ENCODE peak calls at places on chromosomes 11 and 22, in eight cellular contexts. X is heart right ventricle; B is AG04450; Z is CD8-positive, alpha-beta T cell; G is lower leg skin; E is keratinocyte; H is adrenal gland; M is colonic mucosa. L is an unnamed sample.

GRCh38 chr22:29342577-29343312 is 27.2 kb upstream of the RASL10A start:
- DNase-seq in X (no peak), B (no peak), Z (no peak), G (no peak), E (no peak), H (no peak), M (no peak), L (no peak)

GRCh38 chr11:26958005-26958404 is 35.9 kb upstream of the FIBIN start:
- DNase-seq in X (no peak), B (no peak), Z (no peak), G (no peak), E (no peak), H (no peak), M (no peak), L (no peak)

GRCh38 chr11:123111465-123111864 is 49.5 kb upstream of the HSPA8 start:
- DNase-seq in X (no peak), B (no peak), Z (no peak), G (no peak), E (peak; percentile 21), H (no peak), M (no peak), L (no peak)

GRCh38 chr11:125300791-125301218 is 136.3 kb downstream of the PKNOX2 start:
- DNase-seq in X (peak; percentile 31), B (peak; percentile 38), Z (no peak), G (no peak), E (peak; percentile 78), H (peak; percentile 41), M (no peak), L (peak; percentile 43)

GRCh38 chr11:76628408-76628947 is 42.1 kb downstream of the LRRC32 start:
- DNase-seq in X (no peak), B (no peak), Z (peak; percentile 28), G (peak; percentile 58), E (no peak), H (no peak), M (no peak), L (no peak)

GRCh38 chr22:27605390-27605789 is 196.2 kb downstream of the MN1 start:
- DNase-seq in X (no peak), B (no peak), Z (no peak), G (no peak), E (no peak), H (no peak), M (no peak), L (no peak)

GRCh38 chr11:34650528-34650927 is 29.6 kb downstream of the EHF start:
- DNase-seq in X (no peak), B (no peak), Z (peak; percentile 88), G (no peak), E (no peak), H (no peak), M (no peak), L (no peak)

GRCh38 chr22:20000246-20001081 is 16.2 kb downstream of the ARVCF start:
- DNase-seq in X (peak; percentile 64), B (no peak), Z (peak; percentile 9), G (no peak), E (no peak), H (no peak), M (no peak), L (no peak)

GRCh38 chr11:73439002-73439843 is 63.0 kb downstream of the RELT start:
- DNase-seq in X (no peak), B (no peak), Z (no peak), G (no peak), E (no peak), H (no peak), M (no peak), L (no peak)

GRCh38 chr11:67449116-67449844 is 3.2 kb downstream of the GPR152 start:
- DNase-seq in X (no peak), B (no peak), Z (no peak), G (no peak), E (no peak), H (no peak), M (no peak), L (no peak)

GRCh38 chr11:133892584-133893380 is 47.5 kb upstream of the SPATA19 start:
- DNase-seq in X (no peak), B (no peak), Z (no peak), G (peak; percentile 81), E (no peak), H (no peak), M (no peak), L (peak; percentile 11)

GRCh38 chr11:128093689-128094088 is 493.7 kb downstream of the ETS1 start:
- DNase-seq in X (no peak), B (no peak), Z (no peak), G (no peak), E (no peak), H (no peak), M (no peak), L (no peak)

GRCh38 chr11:66809592-66809991 is 33.6 kb upstream of the RCE1 start:
- DNase-seq in X (no peak), B (no peak), Z (no peak), G (no peak), E (no peak), H (no peak), M (no peak), L (no peak)

GRCh38 chr22:45475063-45475747 is 27.5 kb upstream of the FBLN1 start:
- DNase-seq in X (no peak), B (no peak), Z (no peak), G (no peak), E (no peak), H (no peak), M (no peak), L (no peak)

GRCh38 chr22:37485714-37486223 is 415 bp downstream of the MFNG start:
- DNase-seq in X (no peak), B (no peak), Z (peak; percentile 32), G (no peak), E (no peak), H (no peak), M (no peak), L (no peak)

GRCh38 chr11:130008326-130008725 is 5.7 kb upstream of the PRDM10 start:
- DNase-seq in X (no peak), B (no peak), Z (no peak), G (no peak), E (no peak), H (no peak), M (no peak), L (no peak)

GRCh38 chr22:44369916-44370804 is 57.4 kb upstream of the SHISAL1 start:
- DNase-seq in X (peak; percentile 4), B (no peak), Z (no peak), G (no peak), E (no peak), H (no peak), M (no peak), L (no peak)

GRCh38 chr11:62324738-62325556 is 12.3 kb upstream of the ASRGL1 start:
- DNase-seq in X (peak; percentile 52), B (no peak), Z (peak; percentile 62), G (no peak), E (no peak), H (peak; percentile 40), M (peak; percentile 40), L (peak; percentile 71)
- TF ChIP-seq CTCF in X (no peak), B (peak; percentile 44), Z (peak; percentile 65), G (no peak), E (peak; percentile 77), H (peak; percentile 45), M (peak; percentile 22), L (peak; percentile 45)

GRCh38 chr22:50326959-50327710 is at the start of gene DENND6B:
- DNase-seq in X (peak; percentile 85), B (peak; percentile 33), Z (peak; percentile 54), G (peak; percentile 94), E (no peak), H (peak; percentile 87), M (peak; percentile 80), L (peak; percentile 88)
- TF ChIP-seq CTCF in X (peak; percentile 59), B (no peak), Z (peak; percentile 65), G (no peak), E (peak; percentile 55), H (peak; percentile 65), M (peak; percentile 41), L (no peak)

GRCh38 chr11:12995211-12995610 is 13.9 kb upstream of the RASSF10 start:
- DNase-seq in X (no peak), B (no peak), Z (no peak), G (no peak), E (no peak), H (no peak), M (no peak), L (no peak)
- TF ChIP-seq CTCF in X (no peak), B (no peak), Z (no peak), G (no peak), E (no peak), H (no peak), M (no peak), L (no peak)

DNA sequence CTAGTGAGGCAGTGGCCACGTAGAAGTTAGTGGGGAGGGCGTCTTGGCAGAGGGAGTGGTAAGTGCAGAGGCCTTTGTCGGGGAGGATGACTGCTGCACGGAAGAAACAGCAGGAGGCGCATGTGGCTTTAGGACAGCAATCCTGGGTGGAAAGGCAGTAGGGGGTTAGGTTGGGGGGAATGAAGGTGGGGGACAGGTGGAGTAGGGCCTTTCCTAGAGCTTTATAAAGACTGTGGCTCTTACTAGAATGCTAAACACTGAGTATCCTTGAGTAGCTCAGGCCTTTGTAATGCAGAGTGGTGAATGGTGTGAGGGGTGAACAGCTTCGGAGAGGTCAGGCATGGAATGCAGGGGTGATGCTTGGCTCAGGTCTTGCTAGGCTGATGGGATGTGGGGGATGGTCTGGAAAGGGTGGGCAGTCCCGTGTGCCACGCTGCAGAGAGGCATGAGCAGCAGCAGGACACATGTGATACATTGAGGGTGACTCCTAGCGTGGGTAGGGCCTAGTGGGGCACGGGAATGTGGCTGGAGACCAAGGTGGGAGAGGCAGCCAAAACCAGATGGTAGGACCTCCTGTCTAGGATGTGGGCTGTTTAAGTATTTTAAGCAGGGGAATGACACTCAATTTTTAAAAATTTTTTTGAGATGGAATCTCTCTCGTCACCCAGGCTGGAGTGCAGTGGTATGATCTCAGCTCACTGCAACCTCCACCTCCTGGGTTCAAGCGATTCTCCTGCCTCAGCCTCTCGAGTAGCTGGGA is 19.2 kb downstream of the AP2A2 start:
- DNase-seq in X (no peak), B (no peak), Z (no peak), G (no peak), E (no peak), H (no peak), M (no peak), L (no peak)
- TF ChIP-seq CTCF in X (no peak), B (no peak), Z (no peak), G (no peak), E (no peak), H (no peak), M (no peak), L (no peak)

DNA sequence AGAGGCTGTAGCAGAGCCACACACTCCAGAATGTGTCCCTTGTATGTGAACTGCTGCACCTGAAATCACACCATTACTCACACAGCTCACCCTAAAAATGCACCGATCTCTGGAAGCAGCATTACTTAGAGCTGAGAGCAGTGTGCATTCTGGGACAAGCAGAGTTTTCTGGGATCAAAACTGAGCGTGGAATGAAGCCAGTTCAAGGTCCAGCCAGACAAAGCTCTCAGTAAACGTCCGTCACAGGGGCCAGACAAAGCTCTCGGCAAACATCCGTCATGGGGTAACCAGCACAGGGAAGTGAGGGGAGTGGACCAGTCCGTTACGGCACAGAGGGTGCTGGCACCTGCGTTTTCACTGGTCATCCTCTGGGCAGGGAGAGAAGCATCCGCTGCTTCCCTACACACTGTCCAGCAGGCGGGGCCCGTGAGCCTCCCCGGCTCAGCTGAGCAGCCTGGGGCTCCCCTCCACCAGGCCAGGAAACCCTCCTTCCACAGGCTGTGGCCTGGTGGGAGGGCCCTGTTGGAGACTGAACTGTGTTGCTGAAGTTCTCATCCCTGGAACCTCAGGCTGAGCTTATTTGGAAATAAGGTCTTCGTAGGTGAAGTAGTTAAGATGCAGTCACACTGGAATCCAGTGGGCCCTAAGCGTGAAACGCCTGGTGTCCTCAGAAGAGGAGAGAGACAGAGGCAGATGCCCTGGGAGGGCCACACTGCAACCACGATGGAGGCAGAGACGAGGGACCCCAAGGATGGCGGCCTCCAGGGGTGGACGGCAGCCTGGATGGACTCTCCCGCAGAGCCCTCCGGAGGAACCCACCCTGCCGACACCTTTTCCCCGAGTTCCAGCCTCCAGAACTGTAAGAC is 883.9 kb downstream of the BRD1 start:
- DNase-seq in X (no peak), B (no peak), Z (no peak), G (peak; percentile 74), E (no peak), H (peak; percentile 7), M (peak; percentile 20), L (peak; percentile 24)
- TF ChIP-seq CTCF in X (peak; percentile 54), B (no peak), Z (no peak), G (no peak), E (peak; percentile 2), H (peak; percentile 35), M (peak; percentile 38), L (no peak)

L was measured in testis.